ENCODE peak calls at places on chromosome 1, in seven cellular contexts. Q is kidney, T is testis, M is IMR-90, V is psoas muscle, E is body of pancreas, J is dorsolateral prefrontal cortex. L is an unnamed sample.

GRCh38 chr1:156641761-156642264 is at the start of gene BCAN:
- DNase-seq in J (peak; percentile 80), V (peak; percentile 67), Q (no peak), M (peak; percentile 19), T (peak; percentile 54), E (no peak), L (no peak)

GRCh38 chr1:161200992-161201827 is 957 bp upstream of the NDUFS2 start:
- DNase-seq in T (peak; percentile 74), E (no peak), J (no peak), M (peak; percentile 69), Q (peak; percentile 88), V (peak; percentile 76), L (no peak)

GRCh38 chr1:12001996-12002493 is 17.3 kb upstream of the MIIP start:
- DNase-seq in Q (no peak), E (no peak), T (no peak), V (no peak), M (no peak), J (no peak), L (no peak)

GRCh38 chr1:57489342-57490036 is 65.6 kb upstream of the DAB1 start:
- DNase-seq in V (no peak), M (peak; percentile 91), J (no peak), T (no peak), E (no peak), Q (no peak), L (no peak)

GRCh38 chr1:83637586-83637985 is 361.3 kb downstream of the TTLL7 start:
- DNase-seq in Q (no peak), T (no peak), V (no peak), M (no peak), J (no peak), E (no peak), L (no peak)

GRCh38 chr1:178344513-178345077 is 152.2 kb downstream of the CLEC20A start:
- DNase-seq in J (no peak), V (no peak), M (peak; percentile 92), T (no peak), E (no peak), Q (no peak), L (no peak)

GRCh38 chr1:240399381-240399780 is 212.6 kb downstream of the GREM2 start:
- DNase-seq in T (no peak), E (no peak), M (peak; percentile 95), V (no peak), J (peak; percentile 69), Q (no peak), L (no peak)

GRCh38 chr1:23524163-23524562 is 6.9 kb downstream of the E2F2 start:
- DNase-seq in V (no peak), Q (no peak), J (no peak), M (no peak), T (no peak), E (no peak), L (no peak)

GRCh38 chr1:77026640-77027039 is 159.4 kb downstream of the ST6GALNAC5 start:
- DNase-seq in M (no peak), T (no peak), V (no peak), J (no peak), Q (no peak), E (no peak), L (no peak)

GRCh38 chr1:25767437-25767770 is 32.6 kb upstream of the SELENON start:
- DNase-seq in Q (no peak), E (no peak), V (no peak), J (no peak), T (no peak), M (no peak), L (no peak)

GRCh38 chr1:145983206-145983675 is 13.1 kb downstream of the TXNIP start:
- DNase-seq in Q (no peak), T (no peak), V (peak; percentile 86), E (peak; percentile 79), J (no peak), M (no peak), L (no peak)

GRCh38 chr1:35279555-35279904 is 11.0 kb downstream of the ZMYM4 start:
- DNase-seq in T (no peak), E (no peak), M (no peak), Q (no peak), J (no peak), V (no peak), L (no peak)

GRCh38 chr1:22962558-22962957 is 10.1 kb downstream of the LACTBL1 start:
- DNase-seq in V (no peak), T (no peak), J (no peak), E (no peak), M (no peak), Q (no peak), L (no peak)

GRCh38 chr1:113835686-113836290 is 23.5 kb upstream of the RSBN1 start:
- DNase-seq in J (no peak), Q (no peak), T (no peak), E (no peak), M (peak; percentile 61), V (no peak), L (no peak)

GRCh38 chr1:173043253-173043652 is 7.5 kb downstream of the TNFSF18 start:
- DNase-seq in M (peak; percentile 63), Q (no peak), T (no peak), E (no peak), V (no peak), J (no peak), L (no peak)

GRCh38 chr1:228270032-228270431 is 62.2 kb downstream of the OBSCN start:
- DNase-seq in T (no peak), M (peak; percentile 81), J (no peak), Q (no peak), E (no peak), V (no peak), L (no peak)

DNA sequence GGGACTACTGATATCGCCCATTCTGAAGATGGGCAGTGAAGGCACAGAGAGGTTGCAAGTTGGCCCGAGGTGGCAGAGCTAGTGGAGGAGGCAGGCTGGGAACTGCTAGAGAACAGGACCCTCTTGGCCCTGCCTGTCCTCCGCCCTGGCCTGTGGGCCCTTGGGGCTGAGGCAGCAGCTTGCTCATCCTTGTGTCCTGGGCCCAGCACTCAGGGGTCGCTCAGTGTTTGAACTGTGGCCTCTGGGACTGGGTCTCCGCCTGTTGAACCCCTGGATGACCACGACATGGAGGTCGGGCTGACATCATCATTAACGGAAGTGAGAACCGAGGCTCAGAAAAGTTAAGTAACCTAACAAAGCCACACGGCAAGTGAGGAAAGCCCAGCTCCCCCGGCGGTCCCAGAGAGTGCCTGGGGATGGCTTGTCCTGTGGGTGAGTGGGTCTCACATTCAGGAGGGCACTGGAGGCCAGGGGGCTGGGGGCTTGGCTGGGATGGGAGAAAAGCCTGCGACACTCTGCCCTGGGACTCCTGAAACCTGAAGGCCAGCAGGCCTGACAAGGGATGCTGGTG is 23.0 kb upstream of the DDOST start:
- DNase-seq in M (no peak), Q (no peak), J (no peak), E (no peak), V (peak; percentile 53), T (no peak), L (no peak)
- H3K27ac ChIP-seq in M (no peak overlapping the region), Q (peak overlapping the region; percentile 76), J (peak overlapping the region; percentile 85), E (no peak overlapping the region), V (peak overlapping the region; percentile 80), T (peak overlapping the region; percentile 85), L (peak overlapping the region; percentile 75)

DNA sequence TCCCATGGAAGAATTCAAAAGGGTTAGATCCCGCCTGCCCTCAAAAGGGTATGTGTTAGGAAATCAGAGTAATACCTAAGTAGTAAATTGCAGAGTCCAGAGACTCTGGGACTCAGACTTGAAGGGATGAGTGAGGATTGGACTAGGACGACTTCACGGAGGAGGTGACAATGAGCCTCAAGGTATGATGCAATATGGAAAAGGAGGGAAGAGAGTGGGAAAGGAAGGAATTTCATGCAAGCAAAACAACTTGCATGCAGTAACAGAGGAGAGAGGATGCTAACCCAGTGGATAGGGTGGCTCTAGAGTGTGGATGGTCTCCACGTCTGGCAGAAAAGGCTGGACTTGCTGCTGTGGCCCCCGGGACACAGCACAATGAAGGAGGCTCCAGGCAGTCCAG is 4.8 kb downstream of the CAPN2 start:
- DNase-seq in V (no peak), J (no peak), M (no peak), T (no peak), E (no peak), Q (no peak), L (no peak)
- H3K4me3 ChIP-seq in V (no peak overlapping the region), J (no peak overlapping the region), M (no peak overlapping the region), T (no peak overlapping the region), E (no peak overlapping the region), Q (no peak overlapping the region), L (no peak overlapping the region)

GRCh38 chr1:221204055-221204833 is 325.0 kb downstream of the HLX start:
- DNase-seq in T (no peak), Q (no peak), J (no peak), E (no peak), V (no peak), M (no peak), L (no peak)
- H3K27ac ChIP-seq in T (peak overlapping the region; percentile 50), Q (no peak overlapping the region), J (no peak overlapping the region), E (no peak overlapping the region), V (no peak overlapping the region), M (no peak overlapping the region), L (no peak overlapping the region)

GRCh38 chr1:108815566-108815965 is 41.3 kb downstream of the AKNAD1 start:
- DNase-seq in T (no peak), E (no peak), Q (no peak), M (no peak), J (no peak), V (no peak), L (no peak)
- H3K4me3 ChIP-seq in T (no peak overlapping the region), E (no peak overlapping the region), Q (no peak overlapping the region), M (no peak overlapping the region), J (no peak overlapping the region), V (no peak overlapping the region), L (no peak overlapping the region)

DNA sequence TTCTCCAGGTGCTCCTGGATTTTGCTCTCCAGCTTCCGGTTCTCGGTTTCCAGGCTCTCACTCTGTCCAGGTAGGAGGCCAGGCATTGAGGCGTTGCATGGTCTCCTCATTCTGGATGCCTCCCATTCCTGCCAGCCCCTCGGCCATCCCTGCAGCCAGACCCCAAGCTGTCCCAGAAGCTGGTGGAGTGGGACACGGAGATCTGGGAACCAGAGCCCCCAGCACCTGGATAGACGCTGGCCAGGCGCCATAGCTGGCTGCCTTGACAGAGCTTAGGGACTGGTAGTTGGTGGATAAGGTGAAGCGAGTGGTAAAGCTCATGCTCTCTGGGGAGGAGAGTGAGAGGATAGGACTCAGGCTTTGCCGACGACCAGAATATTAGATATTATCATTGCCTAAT is 29.6 kb downstream of the RAP1A start:
- DNase-seq in T (no peak), J (no peak), Q (peak; percentile 56), E (no peak), V (no peak), M (no peak), L (no peak)
- H3K27ac ChIP-seq in T (no peak overlapping the region), J (peak overlapping the region; percentile 32), Q (peak overlapping the region; percentile 44), E (no peak overlapping the region), V (no peak overlapping the region), M (no peak overlapping the region), L (no peak overlapping the region)

L was measured in left lung.